ENCODE peak calls at places on chromosomes 7 and 10, in five cellular contexts. Q, A, I, Z and V are unnamed samples.

GRCh38 chr7:6254891-6255290 is 17.5 kb downstream of the CYTH3 start:
- DNase-seq in Q (no peak), A (no peak), I (no peak), Z (no peak), V (no peak)

GRCh38 chr7:51138121-51139085 is 178.2 kb downstream of the COBL start:
- DNase-seq in Q (no peak), A (peak), I (no peak), Z (no peak), V (no peak)

GRCh38 chr7:117895271-117895670 is 22.0 kb upstream of the CTTNBP2 start:
- DNase-seq in Q (no peak), A (no peak), I (no peak), Z (no peak), V (no peak)

GRCh38 chr10:124732931-124733536 is 11.1 kb downstream of the FAM53B start:
- DNase-seq in Q (peak), A (no peak), I (peak), Z (no peak), V (no peak)

GRCh38 chr10:58531084-58531695 is 18.5 kb downstream of the BICC1 start:
- DNase-seq in Q (peak), A (peak), I (no peak), Z (peak), V (no peak)

GRCh38 chr10:14569274-14570060 is 205.2 kb downstream of the FAM107B start:
- DNase-seq in Q (no peak), A (no peak), I (no peak), Z (no peak), V (no peak)

GRCh38 chr7:140008755-140009610 is 53.8 kb downstream of the PARP12 start:
- DNase-seq in Q (no peak), A (no peak), I (peak), Z (no peak), V (no peak)

GRCh38 chr7:133853706-133854276 is 273.3 kb upstream of the LRGUK start:
- DNase-seq in Q (peak), A (peak), I (no peak), Z (peak), V (no peak)

GRCh38 chr7:96589038-96589437 is 120.6 kb downstream of the SEM1 start:
- DNase-seq in Q (no peak), A (no peak), I (no peak), Z (no peak), V (peak)

GRCh38 chr7:13745530-13745929 is 243.9 kb downstream of the ETV1 start:
- DNase-seq in Q (no peak), A (no peak), I (no peak), Z (no peak), V (no peak)

GRCh38 chr7:13742126-13742525 is 247.3 kb downstream of the ETV1 start:
- DNase-seq in Q (peak), A (no peak), I (no peak), Z (no peak), V (no peak)

GRCh38 chr7:13737563-13737962 is 251.9 kb downstream of the ETV1 start:
- DNase-seq in Q (no peak), A (no peak), I (no peak), Z (no peak), V (no peak)

DNA sequence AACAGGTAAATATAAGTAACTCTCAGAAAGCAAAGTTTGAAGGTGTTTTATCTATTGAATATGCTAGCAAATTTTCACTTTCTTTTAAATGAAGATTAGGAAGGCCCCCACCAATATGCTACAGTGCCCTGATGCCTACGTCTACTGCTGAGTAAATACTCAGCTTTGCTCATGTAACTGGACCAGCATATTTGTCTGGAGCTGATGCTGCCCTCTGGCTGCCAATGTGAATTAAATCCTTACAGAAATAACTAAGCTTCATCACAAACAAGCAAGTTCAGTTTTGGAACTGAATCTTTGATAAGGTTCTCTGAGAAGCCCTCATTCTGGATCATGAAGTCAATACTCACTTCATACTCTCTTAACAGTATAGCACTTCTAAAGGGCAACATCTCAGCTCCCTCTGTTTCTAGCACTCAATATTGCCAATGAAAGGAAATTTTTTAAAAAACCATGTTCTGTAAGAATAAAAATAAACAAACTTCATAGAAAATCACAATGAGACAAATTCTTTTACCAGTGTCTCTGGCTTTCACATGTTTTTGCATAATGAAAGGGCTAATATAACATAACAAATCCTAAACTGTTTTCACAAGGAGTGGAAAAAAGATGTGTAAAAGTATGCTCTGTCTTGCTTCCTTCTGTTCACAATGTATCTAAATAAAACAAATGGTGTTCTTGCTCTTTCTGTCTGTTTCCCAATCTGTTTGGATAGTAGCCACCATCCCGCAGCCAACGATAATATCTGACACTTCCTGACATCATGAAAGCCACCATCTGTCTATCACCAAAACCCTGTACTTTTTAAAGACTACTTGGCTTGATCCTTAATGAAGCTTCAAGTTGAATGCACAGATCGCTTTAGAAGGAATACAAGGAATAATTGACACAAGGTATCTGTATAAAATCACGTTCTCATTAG is 246.5 kb downstream of the ETV1 start:
- DNase-seq in Q (peak), A (peak), I (no peak), Z (no peak), V (no peak)
- TF ChIP-seq CTCF in Q (peak), A (peak), I (peak), Z (peak), V (peak)

DNA sequence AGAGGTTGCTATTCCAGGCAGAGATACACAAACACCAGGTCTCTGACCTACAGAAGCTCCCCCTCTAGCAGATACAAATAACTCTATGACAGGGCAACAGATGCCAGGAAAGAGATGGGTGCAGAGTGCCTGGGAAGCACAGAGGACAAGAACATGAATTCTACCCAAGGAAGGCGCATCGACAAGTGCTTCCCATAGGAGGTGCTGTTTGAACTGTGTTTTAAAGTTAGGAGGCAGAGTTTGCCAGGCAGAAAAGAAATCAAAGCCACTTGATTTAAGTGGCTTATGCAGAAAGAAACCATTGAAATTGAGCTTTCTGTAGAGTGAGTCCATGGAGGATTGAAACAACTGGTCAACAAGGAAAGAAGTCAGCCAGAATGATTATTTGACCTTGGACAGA is 35.3 kb upstream of the EGR2 start:
- DNase-seq in Q (no peak), A (no peak), I (no peak), Z (no peak), V (no peak)
- TF ChIP-seq CTCF in Q (peak), A (no peak), I (peak), Z (peak), V (peak)

GRCh38 chr10:75403144-75404022 is 1.8 kb upstream of the ZNF503 start:
- DNase-seq in Q (peak), A (peak), I (peak), Z (no peak), V (no peak)

GRCh38 chr10:75404023-75404334 is 2.4 kb upstream of the ZNF503 start:
- DNase-seq in Q (no peak), A (no peak), I (no peak), Z (no peak), V (no peak)

GRCh38 chr10:75405201-75406143 is 3.9 kb upstream of the ZNF503 start:
- DNase-seq in Q (peak), A (peak), I (peak), Z (no peak), V (no peak)

GRCh38 chr10:75406158-75407065 is 4.8 kb upstream of the ZNF503 start:
- DNase-seq in Q (no peak), A (no peak), I (peak), Z (no peak), V (no peak)

DNA sequence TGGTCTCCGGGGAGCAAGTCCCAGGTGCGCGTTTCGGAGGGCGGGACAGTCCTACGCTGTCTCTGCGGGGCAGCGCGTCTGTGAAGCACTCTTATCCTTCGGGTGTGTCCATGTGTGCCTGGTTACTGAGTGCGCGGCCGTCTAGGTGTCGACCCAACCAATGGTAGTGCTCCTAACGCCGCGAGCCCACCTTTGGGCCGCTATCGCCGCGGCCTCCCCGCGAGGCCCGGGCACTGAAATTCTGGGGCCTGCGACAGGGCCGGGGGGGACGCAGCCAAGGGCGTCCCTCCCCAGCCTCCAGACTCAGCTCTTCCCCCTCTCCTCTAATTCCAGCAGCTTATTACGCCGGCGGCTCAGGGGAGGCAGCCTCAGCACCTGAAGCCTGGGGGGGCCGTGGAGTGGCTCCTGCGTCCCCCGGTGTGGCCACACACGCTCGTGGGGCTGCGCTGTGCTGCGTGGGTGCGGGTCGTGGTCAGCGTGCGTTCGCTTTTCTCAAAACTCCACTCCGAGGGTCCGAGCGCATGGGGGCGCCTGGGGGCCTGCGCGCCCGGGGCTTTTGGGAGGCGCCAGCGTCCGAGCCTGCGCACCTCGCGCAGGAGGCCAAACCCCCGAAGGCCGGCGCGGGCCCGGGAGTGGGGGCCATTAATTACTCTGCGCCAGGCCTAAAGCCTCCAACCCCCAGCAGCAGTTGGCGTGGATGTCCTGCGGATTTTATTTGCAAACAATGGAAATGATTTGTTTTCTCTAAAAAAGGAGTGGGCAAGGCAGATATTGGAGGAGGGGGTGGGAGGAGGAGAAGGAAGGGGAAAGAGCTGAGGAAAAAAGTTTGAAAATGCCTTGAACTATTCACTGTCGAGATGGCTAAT is 3.0 kb upstream of the ZNF503 start:
- DNase-seq in Q (no peak), A (peak), I (peak), Z (no peak), V (peak)
- TF ChIP-seq CTCF in Q (no peak), A (no peak), I (no peak), Z (no peak), V (peak)

GRCh38 chr7:128697301-128697905 is 25.3 kb downstream of the GARIN1A start:
- DNase-seq in Q (peak), A (peak), I (no peak), Z (peak), V (no peak)
- TF ChIP-seq CTCF in Q (peak), A (no peak), I (peak), Z (peak), V (peak)

GRCh38 chr10:54402576-54402975 is 398.5 kb downstream of the PCDH15 start:
- DNase-seq in Q (peak), A (peak), I (no peak), Z (no peak), V (no peak)
- TF ChIP-seq CTCF in Q (peak), A (peak), I (peak), Z (no peak), V (peak)

GRCh38 chr10:116809528-116810500 is 39.5 kb upstream of the ENO4 start:
- DNase-seq in Q (no peak), A (peak), I (no peak), Z (peak), V (no peak)
- TF ChIP-seq CTCF in Q (peak), A (peak), I (peak), Z (peak), V (peak)

DNA sequence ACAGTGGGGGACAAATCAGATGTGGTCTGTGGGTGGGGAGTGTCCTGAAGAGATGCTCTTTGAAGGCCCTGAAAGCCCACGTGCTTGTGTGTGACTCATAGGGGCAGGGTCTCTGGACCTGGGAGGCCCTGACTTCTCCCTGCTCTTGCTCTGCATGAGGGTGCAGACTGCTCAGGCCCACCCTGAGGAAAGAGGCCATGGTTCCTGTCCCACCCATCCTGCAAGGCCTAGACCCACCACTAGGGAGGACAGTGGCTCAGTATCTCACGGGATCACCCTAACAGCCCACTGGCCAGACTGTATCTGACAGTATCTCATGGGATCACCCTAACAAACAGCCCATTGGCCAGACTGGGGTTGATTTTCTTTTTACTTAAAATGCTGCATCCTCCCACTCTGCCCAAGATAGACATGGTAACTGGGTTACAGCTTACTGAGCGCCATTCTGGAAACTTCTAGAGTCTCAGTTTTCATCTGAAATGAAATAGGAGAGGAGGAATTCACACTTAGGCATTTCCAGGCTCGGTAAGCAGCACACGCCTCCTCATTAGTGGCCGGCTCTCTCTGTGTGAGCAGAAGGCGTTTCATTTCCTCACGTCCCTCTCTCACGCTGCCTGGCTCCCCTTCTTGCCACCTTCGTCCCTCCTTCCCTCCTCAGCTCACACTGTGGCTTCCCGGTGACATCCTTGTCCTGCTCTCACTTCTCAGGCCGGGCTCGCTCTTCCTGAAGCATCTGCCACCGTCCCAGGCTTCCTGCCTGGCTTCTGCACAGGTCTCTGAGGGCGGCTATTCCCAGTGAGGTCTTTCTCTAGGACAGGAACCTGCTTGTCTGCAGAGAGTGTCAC is 242.6 kb downstream of the GLRX3 start:
- DNase-seq in Q (no peak), A (no peak), I (no peak), Z (peak), V (no peak)
- TF ChIP-seq CTCF in Q (no peak), A (no peak), I (no peak), Z (peak), V (no peak)